ENCODE peak calls at places on chromosome 12, in four cellular contexts. One of them, this sample, is unnamed.

GRCh38 chr12:109727746-109728726 is 14.4 kb downstream of the FAM222A start:
- DNase-seq in BE2C: peak; percentile 8
- DNase-seq in nephron progenitor cell: no peak
- DNase-seq in choroid plexus epithelial cell: no peak
- DNase-seq in this sample: no peak

GRCh38 chr12:109963743-109964429 is 32.3 kb downstream of the GIT2 start:
- DNase-seq in BE2C: no peak
- DNase-seq in nephron progenitor cell: no peak
- DNase-seq in choroid plexus epithelial cell: peak; percentile 80
- DNase-seq in this sample: no peak

GRCh38 chr12:65835256-65835655 is 11.0 kb downstream of the HMGA2 start:
- DNase-seq in BE2C: no peak
- DNase-seq in nephron progenitor cell: no peak
- DNase-seq in choroid plexus epithelial cell: no peak
- DNase-seq in this sample: no peak

GRCh38 chr12:106301611-106302321 is 767 bp upstream of the TCP11L2 start:
- DNase-seq in BE2C: peak; percentile 26
- DNase-seq in nephron progenitor cell: no peak
- DNase-seq in choroid plexus epithelial cell: peak; percentile 78
- DNase-seq in this sample: peak; percentile 21

GRCh38 chr12:53618340-53618739 is 7.8 kb downstream of the ATF7 start:
- DNase-seq in BE2C: no peak
- DNase-seq in nephron progenitor cell: no peak
- DNase-seq in choroid plexus epithelial cell: no peak
- DNase-seq in this sample: no peak

GRCh38 chr12:2477009-2477766 is 317.6 kb upstream of the FKBP4 start:
- DNase-seq in BE2C: no peak
- DNase-seq in nephron progenitor cell: no peak
- DNase-seq in choroid plexus epithelial cell: no peak
- DNase-seq in this sample: no peak

GRCh38 chr12:100114574-100114973 is 28.1 kb downstream of the BLTP3B start:
- DNase-seq in BE2C: no peak
- DNase-seq in nephron progenitor cell: no peak
- DNase-seq in choroid plexus epithelial cell: no peak
- DNase-seq in this sample: no peak

GRCh38 chr12:26410686-26411085 is 215.3 kb downstream of the SSPN start:
- DNase-seq in BE2C: no peak
- DNase-seq in nephron progenitor cell: no peak
- DNase-seq in choroid plexus epithelial cell: no peak
- DNase-seq in this sample: no peak

GRCh38 chr12:59596232-59597143 is 659 bp downstream of the SLC16A7 start:
- DNase-seq in BE2C: peak; percentile 90
- DNase-seq in nephron progenitor cell: peak; percentile 58
- DNase-seq in choroid plexus epithelial cell: peak; percentile 82
- DNase-seq in this sample: peak; percentile 72

GRCh38 chr12:53205747-53206146 is 1.3 kb downstream of the ITGB7 start:
- DNase-seq in BE2C: no peak
- DNase-seq in nephron progenitor cell: no peak
- DNase-seq in choroid plexus epithelial cell: peak; percentile 94
- DNase-seq in this sample: no peak

GRCh38 chr12:6532927-6533652 is 1.2 kb upstream of the GAPDH start:
- DNase-seq in BE2C: peak; percentile 90
- DNase-seq in nephron progenitor cell: peak; percentile 36
- DNase-seq in choroid plexus epithelial cell: peak; percentile 54
- DNase-seq in this sample: peak; percentile 48

GRCh38 chr12:9646794-9647622 is 22.5 kb upstream of the CLEC2D start:
- DNase-seq in BE2C: no peak
- DNase-seq in nephron progenitor cell: peak; percentile 8
- DNase-seq in choroid plexus epithelial cell: peak; percentile 48
- DNase-seq in this sample: no peak

GRCh38 chr12:89574736-89575208 is 48.9 kb upstream of the POC1B start:
- DNase-seq in BE2C: no peak
- DNase-seq in nephron progenitor cell: no peak
- DNase-seq in choroid plexus epithelial cell: peak; percentile 97
- DNase-seq in this sample: no peak

GRCh38 chr12:119274636-119275065 is 59.9 kb upstream of the CCDC60 start:
- DNase-seq in BE2C: no peak
- DNase-seq in nephron progenitor cell: no peak
- DNase-seq in choroid plexus epithelial cell: no peak
- DNase-seq in this sample: no peak

GRCh38 chr12:84840356-84840755 is 72.2 kb downstream of the SLC6A15 start:
- DNase-seq in BE2C: no peak
- DNase-seq in nephron progenitor cell: no peak
- DNase-seq in choroid plexus epithelial cell: no peak
- DNase-seq in this sample: no peak

GRCh38 chr12:49043856-49044258 is 16.7 kb downstream of the KMT2D start:
- DNase-seq in BE2C: peak; percentile 90
- DNase-seq in nephron progenitor cell: peak; percentile 80
- DNase-seq in choroid plexus epithelial cell: peak; percentile 71
- DNase-seq in this sample: peak; percentile 84

GRCh38 chr12:28156362-28156761 is 33.9 kb upstream of the CCDC91 start:
- DNase-seq in BE2C: no peak
- DNase-seq in nephron progenitor cell: no peak
- DNase-seq in choroid plexus epithelial cell: no peak
- DNase-seq in this sample: no peak

GRCh38 chr12:59134750-59135149 is 214.4 kb upstream of the LRIG3 start:
- DNase-seq in BE2C: no peak
- DNase-seq in nephron progenitor cell: no peak
- DNase-seq in choroid plexus epithelial cell: no peak
- DNase-seq in this sample: no peak

GRCh38 chr12:60169904-60170303 is 574.1 kb downstream of the SLC16A7 start:
- DNase-seq in BE2C: no peak
- DNase-seq in nephron progenitor cell: no peak
- DNase-seq in choroid plexus epithelial cell: peak; percentile 52
- DNase-seq in this sample: no peak

GRCh38 chr12:113086249-113087164 is 30.0 kb downstream of the DTX1 start:
- DNase-seq in BE2C: no peak
- DNase-seq in nephron progenitor cell: no peak
- DNase-seq in choroid plexus epithelial cell: no peak
- DNase-seq in this sample: no peak

GRCh38 chr12:59085680-59086079 is 165.4 kb upstream of the LRIG3 start:
- DNase-seq in BE2C: no peak
- DNase-seq in nephron progenitor cell: no peak
- DNase-seq in choroid plexus epithelial cell: no peak
- DNase-seq in this sample: no peak

GRCh38 chr12:109951136-109951535 is 45.0 kb downstream of the GIT2 start:
- DNase-seq in BE2C: no peak
- DNase-seq in nephron progenitor cell: no peak
- DNase-seq in choroid plexus epithelial cell: peak; percentile 87
- DNase-seq in this sample: no peak

GRCh38 chr12:95741635-95742034 is 48.9 kb downstream of the NTN4 start:
- DNase-seq in BE2C: no peak
- DNase-seq in nephron progenitor cell: no peak
- DNase-seq in choroid plexus epithelial cell: no peak
- DNase-seq in this sample: no peak

GRCh38 chr12:69397978-69398377 is 38.4 kb downstream of the YEATS4 start:
- DNase-seq in BE2C: no peak
- DNase-seq in nephron progenitor cell: no peak
- DNase-seq in choroid plexus epithelial cell: peak; percentile 43
- DNase-seq in this sample: no peak

GRCh38 chr12:6465467-6466183 is 4.9 kb downstream of the VAMP1 start:
- DNase-seq in BE2C: peak; percentile 61
- DNase-seq in nephron progenitor cell: peak; percentile 56
- DNase-seq in choroid plexus epithelial cell: peak; percentile 86
- DNase-seq in this sample: peak; percentile 70

GRCh38 chr12:49389092-49389703 is 21.9 kb downstream of the SPATS2 start:
- DNase-seq in BE2C: no peak
- DNase-seq in nephron progenitor cell: peak; percentile 49
- DNase-seq in choroid plexus epithelial cell: no peak
- DNase-seq in this sample: peak; percentile 62

GRCh38 chr12:49296034-49296835 is 1.3 kb downstream of the PRPH start:
- DNase-seq in BE2C: peak; percentile 67
- DNase-seq in nephron progenitor cell: peak; percentile 72
- DNase-seq in choroid plexus epithelial cell: no peak
- DNase-seq in this sample: peak; percentile 59

GRCh38 chr12:123365141-123365917 is 682 bp upstream of the SBNO1 start:
- DNase-seq in BE2C: peak; percentile 99
- DNase-seq in nephron progenitor cell: peak; percentile 97
- DNase-seq in choroid plexus epithelial cell: peak; percentile 99
- DNase-seq in this sample: peak; percentile 97

GRCh38 chr12:26285401-26285800 is 90.0 kb downstream of the SSPN start:
- DNase-seq in BE2C: no peak
- DNase-seq in nephron progenitor cell: no peak
- DNase-seq in choroid plexus epithelial cell: no peak
- DNase-seq in this sample: no peak

GRCh38 chr12:19030603-19031002 is 98.9 kb upstream of the PLEKHA5 start:
- DNase-seq in BE2C: no peak
- DNase-seq in nephron progenitor cell: no peak
- DNase-seq in choroid plexus epithelial cell: no peak
- DNase-seq in this sample: no peak

GRCh38 chr12:103960567-103961227 is 5.0 kb upstream of the TDG start:
- DNase-seq in BE2C: no peak
- DNase-seq in nephron progenitor cell: no peak
- DNase-seq in choroid plexus epithelial cell: no peak
- DNase-seq in this sample: no peak

GRCh38 chr12:5921027-5921909 is 23.8 kb downstream of the ANO2 start:
- DNase-seq in BE2C: no peak
- DNase-seq in nephron progenitor cell: no peak
- DNase-seq in choroid plexus epithelial cell: no peak
- DNase-seq in this sample: no peak

GRCh38 chr12:124006582-124007170 is 33.7 kb downstream of the ZNF664 start:
- DNase-seq in BE2C: no peak
- DNase-seq in nephron progenitor cell: no peak
- DNase-seq in choroid plexus epithelial cell: no peak
- DNase-seq in this sample: no peak

GRCh38 chr12:10001141-10001778 is 2.3 kb upstream of the CLEC1B start:
- DNase-seq in BE2C: no peak
- DNase-seq in nephron progenitor cell: no peak
- DNase-seq in choroid plexus epithelial cell: no peak
- DNase-seq in this sample: no peak

GRCh38 chr12:76277480-76277879 is 70.7 kb downstream of the BBS10 start:
- DNase-seq in BE2C: no peak
- DNase-seq in nephron progenitor cell: no peak
- DNase-seq in choroid plexus epithelial cell: peak; percentile 89
- DNase-seq in this sample: no peak

GRCh38 chr12:71134405-71134804 is 23.4 kb downstream of the TSPAN8 start:
- DNase-seq in BE2C: no peak
- DNase-seq in nephron progenitor cell: no peak
- DNase-seq in choroid plexus epithelial cell: peak; percentile 79
- DNase-seq in this sample: no peak

GRCh38 chr12:82400819-82401218 is 42.5 kb downstream of the METTL25 start:
- DNase-seq in BE2C: no peak
- DNase-seq in nephron progenitor cell: no peak
- DNase-seq in choroid plexus epithelial cell: no peak
- DNase-seq in this sample: no peak

GRCh38 chr12:75876843-75877587 is 154.6 kb downstream of the PHLDA1 start:
- DNase-seq in BE2C: no peak
- DNase-seq in nephron progenitor cell: no peak
- DNase-seq in choroid plexus epithelial cell: no peak
- DNase-seq in this sample: no peak

GRCh38 chr12:120820885-120821510 is 83.2 kb downstream of the SPPL3 start:
- DNase-seq in BE2C: no peak
- DNase-seq in nephron progenitor cell: no peak
- DNase-seq in choroid plexus epithelial cell: no peak
- DNase-seq in this sample: no peak
- TF ChIP-seq CTCF in BE2C: no peak
- TF ChIP-seq CTCF in nephron progenitor cell: no peak
- TF ChIP-seq CTCF in choroid plexus epithelial cell: no peak
- TF ChIP-seq CTCF in this sample: no peak

DNA sequence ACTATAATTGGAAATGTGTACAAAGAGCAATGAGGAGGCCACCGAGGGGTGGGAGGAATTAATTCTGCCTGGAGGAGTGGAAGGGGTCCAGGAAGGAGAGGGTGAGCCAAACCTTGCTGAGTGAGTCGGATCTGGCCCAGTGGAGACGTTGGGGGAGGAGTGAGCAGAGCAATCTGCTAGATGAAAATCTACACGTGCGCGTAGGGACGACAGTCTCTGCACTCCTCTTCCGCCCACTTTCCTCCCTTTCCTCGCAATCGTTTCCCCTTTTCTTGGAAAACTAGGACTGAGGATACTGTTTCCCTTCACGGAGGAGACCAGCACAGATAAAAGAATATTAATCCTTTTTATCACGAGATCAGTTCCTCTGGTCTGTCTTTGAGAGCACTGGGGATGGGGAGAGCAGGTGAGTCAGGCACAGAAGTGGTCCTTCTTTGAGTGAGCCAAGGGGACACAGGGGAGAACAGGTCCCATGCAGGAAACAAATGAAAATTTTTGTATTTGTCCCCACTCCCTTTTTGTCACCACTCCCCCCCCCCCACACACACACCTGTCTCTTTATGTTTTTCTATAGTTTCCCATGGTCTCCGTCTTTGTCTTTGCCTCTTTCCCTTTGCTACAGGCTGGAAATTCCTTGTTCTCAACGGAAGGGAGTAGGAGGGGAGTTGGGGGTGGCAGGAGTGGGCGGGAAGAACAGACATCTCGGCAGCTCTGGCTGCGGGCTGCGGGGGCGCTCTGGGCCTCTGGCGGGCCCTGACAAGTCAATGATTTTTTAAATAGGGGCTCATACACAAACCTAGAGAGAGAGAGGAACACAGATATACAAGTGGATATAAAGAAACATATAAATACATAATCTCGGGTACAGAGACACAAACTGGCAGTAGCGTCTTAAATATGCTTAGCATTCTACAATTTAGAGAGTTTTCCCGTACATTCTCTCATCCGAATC is 2.6 kb upstream of the NAB2 start:
- DNase-seq in BE2C: peak; percentile 74
- DNase-seq in nephron progenitor cell: peak; percentile 61
- DNase-seq in choroid plexus epithelial cell: peak; percentile 82
- DNase-seq in this sample: peak; percentile 55
- TF ChIP-seq CTCF in BE2C: peak; percentile 43
- TF ChIP-seq CTCF in nephron progenitor cell: peak; percentile 14
- TF ChIP-seq CTCF in choroid plexus epithelial cell: peak; percentile 56
- TF ChIP-seq CTCF in this sample: no peak

GRCh38 chr12:46354111-46354798 is 18.3 kb downstream of the SLC38A2 start:
- DNase-seq in BE2C: no peak
- DNase-seq in nephron progenitor cell: no peak
- DNase-seq in choroid plexus epithelial cell: peak; percentile 22
- DNase-seq in this sample: no peak
- TF ChIP-seq CTCF in BE2C: peak; percentile 15
- TF ChIP-seq CTCF in nephron progenitor cell: no peak
- TF ChIP-seq CTCF in choroid plexus epithelial cell: peak; percentile 36
- TF ChIP-seq CTCF in this sample: no peak

DNA sequence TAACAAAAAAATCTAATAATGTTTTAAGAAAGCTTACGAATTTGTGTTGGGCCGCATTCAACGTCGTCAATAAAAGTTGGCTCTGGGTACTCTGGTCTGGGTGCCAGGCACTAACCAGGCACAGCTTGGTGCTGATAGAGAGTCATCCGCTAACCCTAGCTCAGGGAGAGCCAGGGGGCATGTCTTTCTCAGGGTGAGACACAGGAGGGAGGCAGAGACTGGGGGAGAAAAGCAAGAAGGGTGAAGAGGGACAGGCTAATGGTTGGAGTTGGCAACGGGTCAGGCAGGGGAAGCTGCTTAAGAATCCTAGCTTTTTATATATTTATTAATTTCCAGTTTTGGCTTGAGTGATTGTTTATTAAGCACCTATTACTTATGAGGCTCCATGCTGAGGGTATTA is 105.0 kb downstream of the CMKLR1 start:
- DNase-seq in BE2C: peak; percentile 59
- DNase-seq in nephron progenitor cell: no peak
- DNase-seq in choroid plexus epithelial cell: peak; percentile 52
- DNase-seq in this sample: peak; percentile 11
- TF ChIP-seq CTCF in BE2C: peak; percentile 66
- TF ChIP-seq CTCF in nephron progenitor cell: no peak
- TF ChIP-seq CTCF in choroid plexus epithelial cell: peak; percentile 68
- TF ChIP-seq CTCF in this sample: no peak

GRCh38 chr12:127450822-127451221 is 816.1 kb upstream of the TMEM132C start:
- DNase-seq in BE2C: no peak
- DNase-seq in nephron progenitor cell: no peak
- DNase-seq in choroid plexus epithelial cell: no peak
- DNase-seq in this sample: no peak
- TF ChIP-seq CTCF in BE2C: no peak
- TF ChIP-seq CTCF in nephron progenitor cell: no peak
- TF ChIP-seq CTCF in choroid plexus epithelial cell: no peak
- TF ChIP-seq CTCF in this sample: no peak

This sample was measured in endothelial cell.